ENCODE peak calls at places on chromosomes 16 and 17, in six cellular contexts. One of them, this sample, is unnamed.

GRCh38 chr17:35170968-35171771 is 23.0 kb downstream of the SLC35G3 start:
- DNase-seq in adrenal gland: no peak
- DNase-seq in colonic mucosa: no peak
- DNase-seq in cardiac muscle cell: no peak
- DNase-seq in T-helper 1 cell: no peak
- DNase-seq in GM04504: peak
- DNase-seq in this sample: peak

GRCh38 chr17:30232015-30232821 is 3.3 kb downstream of the SLC6A4 start:
- DNase-seq in cardiac muscle cell: no peak
- DNase-seq in colonic mucosa: no peak
- DNase-seq in adrenal gland: no peak
- DNase-seq in T-helper 1 cell: no peak
- DNase-seq in GM04504: no peak
- DNase-seq in this sample: no peak

GRCh38 chr16:75305364-75306101 is 54.1 kb upstream of the BCAR1 start:
- DNase-seq in colonic mucosa: peak
- DNase-seq in GM04504: peak
- DNase-seq in cardiac muscle cell: peak
- DNase-seq in T-helper 1 cell: peak
- DNase-seq in adrenal gland: peak
- DNase-seq in this sample: peak

GRCh38 chr16:57867000-57867561 is 64.8 kb upstream of the KIFC3 start:
- DNase-seq in adrenal gland: no peak
- DNase-seq in T-helper 1 cell: no peak
- DNase-seq in cardiac muscle cell: peak
- DNase-seq in colonic mucosa: no peak
- DNase-seq in GM04504: no peak
- DNase-seq in this sample: no peak

GRCh38 chr16:25692307-25692706 is 548 bp downstream of the HS3ST4 start:
- DNase-seq in GM04504: no peak
- DNase-seq in adrenal gland: no peak
- DNase-seq in colonic mucosa: no peak
- DNase-seq in cardiac muscle cell: peak
- DNase-seq in T-helper 1 cell: no peak
- DNase-seq in this sample: no peak

GRCh38 chr17:64259922-64260321 is 3.1 kb downstream of the TEX2 start:
- DNase-seq in adrenal gland: peak
- DNase-seq in cardiac muscle cell: no peak
- DNase-seq in T-helper 1 cell: no peak
- DNase-seq in GM04504: peak
- DNase-seq in colonic mucosa: peak
- DNase-seq in this sample: no peak

GRCh38 chr16:84414789-84415326 is 46.5 kb downstream of the ATP2C2 start:
- DNase-seq in colonic mucosa: no peak
- DNase-seq in T-helper 1 cell: no peak
- DNase-seq in adrenal gland: no peak
- DNase-seq in cardiac muscle cell: no peak
- DNase-seq in GM04504: no peak
- DNase-seq in this sample: peak

GRCh38 chr16:85803570-85803969 is 4.1 kb downstream of the COX4I1 start:
- DNase-seq in colonic mucosa: no peak
- DNase-seq in cardiac muscle cell: no peak
- DNase-seq in T-helper 1 cell: no peak
- DNase-seq in adrenal gland: no peak
- DNase-seq in GM04504: no peak
- DNase-seq in this sample: no peak

GRCh38 chr17:34665150-34665802 is 85.9 kb downstream of the TMEM132E start:
- DNase-seq in adrenal gland: no peak
- DNase-seq in colonic mucosa: no peak
- DNase-seq in T-helper 1 cell: no peak
- DNase-seq in GM04504: no peak
- DNase-seq in cardiac muscle cell: no peak
- DNase-seq in this sample: no peak

GRCh38 chr16:1681032-1681431 is 3.0 kb downstream of the JPT2 start:
- DNase-seq in adrenal gland: no peak
- DNase-seq in cardiac muscle cell: no peak
- DNase-seq in T-helper 1 cell: no peak
- DNase-seq in colonic mucosa: no peak
- DNase-seq in GM04504: no peak
- DNase-seq in this sample: no peak

This sample was measured in SJCRH30.